ENCODE peak calls at places on chromosomes 6 and 20, in four cellular contexts. K is HCT116, Z is GM12878, B is K562. T is an unnamed sample.

GRCh38 chr20:22450540-22450939 is 133.8 kb downstream of the FOXA2 start:
- DNase-seq in Z (no peak), K (no peak), B (no peak), T (no peak)

GRCh38 chr6:11731423-11731822 is 47.2 kb downstream of the ADTRP start:
- DNase-seq in Z (no peak), B (no peak), K (no peak), T (no peak)

GRCh38 chr6:158799051-158799792 is 19.9 kb downstream of the EZR start:
- DNase-seq in K (no peak), B (no peak), Z (no peak), T (no peak)

GRCh38 chr20:47521059-47521808 is 19.5 kb downstream of the NCOA3 start:
- DNase-seq in K (no peak), B (no peak), Z (no peak), T (peak)

GRCh38 chr6:30556714-30556963 is 350 bp upstream of the GNL1 start:
- DNase-seq in B (no peak), Z (no peak), K (peak), T (peak)

GRCh38 chr20:10573273-10573950 is 100.4 kb downstream of the JAG1 start:
- DNase-seq in K (no peak), Z (no peak), B (no peak), T (no peak)

GRCh38 chr20:59831024-59831900 is 102.2 kb downstream of the SYCP2 start:
- DNase-seq in Z (peak), B (no peak), K (no peak), T (no peak)

GRCh38 chr6:159929819-159930218 is 39.0 kb downstream of the MAS1 start:
- DNase-seq in K (no peak), B (no peak), Z (peak), T (no peak)

GRCh38 chr20:59403261-59403961 is 103.0 kb downstream of the EDN3 start:
- DNase-seq in B (peak), K (no peak), Z (no peak), T (peak)

GRCh38 chr6:165922309-165922794 is 245.3 kb downstream of the TBXT start:
- DNase-seq in K (no peak), B (no peak), Z (no peak), T (no peak)

DNA sequence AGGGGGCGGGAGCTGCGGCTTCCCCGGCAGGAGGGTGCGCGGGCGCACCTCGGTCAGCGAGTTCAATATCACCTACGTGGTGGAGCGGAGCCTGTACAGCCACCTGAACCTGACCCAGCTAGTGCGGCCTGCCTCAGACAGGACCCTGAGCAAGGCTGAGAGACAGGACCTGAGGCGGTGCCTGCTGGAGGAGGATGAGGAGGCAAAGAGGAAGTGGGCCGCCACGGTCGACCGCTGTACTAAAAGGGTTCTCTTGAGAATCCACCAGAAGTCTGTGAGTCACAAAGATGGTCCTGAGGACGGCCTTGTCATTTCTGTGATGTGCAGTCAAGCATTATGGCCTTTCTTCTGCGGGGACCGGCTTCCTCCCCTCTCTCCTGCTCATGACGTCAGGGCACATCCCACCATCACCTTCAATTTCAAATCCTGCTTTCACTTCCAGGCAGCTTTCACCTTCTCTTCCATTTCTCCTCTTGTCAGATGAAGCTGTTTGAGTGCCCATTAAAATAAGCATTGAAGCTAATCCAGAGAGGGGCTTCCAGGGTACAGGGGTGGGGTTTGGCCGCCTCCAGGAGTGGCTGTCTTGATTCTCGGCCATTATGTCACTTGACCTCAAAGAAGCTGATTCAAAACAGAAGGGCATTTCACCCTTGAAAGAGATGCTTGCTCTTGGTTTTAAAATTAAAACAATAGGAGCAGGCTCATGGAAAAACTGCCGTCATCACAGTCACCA is 177.6 kb downstream of the SASH1 start:
- DNase-seq in Z (peak), B (no peak), K (no peak), T (no peak)
- TF ChIP-seq ZNF274 in Z (no peak), B (no peak), K (no peak), T (no peak)

DNA sequence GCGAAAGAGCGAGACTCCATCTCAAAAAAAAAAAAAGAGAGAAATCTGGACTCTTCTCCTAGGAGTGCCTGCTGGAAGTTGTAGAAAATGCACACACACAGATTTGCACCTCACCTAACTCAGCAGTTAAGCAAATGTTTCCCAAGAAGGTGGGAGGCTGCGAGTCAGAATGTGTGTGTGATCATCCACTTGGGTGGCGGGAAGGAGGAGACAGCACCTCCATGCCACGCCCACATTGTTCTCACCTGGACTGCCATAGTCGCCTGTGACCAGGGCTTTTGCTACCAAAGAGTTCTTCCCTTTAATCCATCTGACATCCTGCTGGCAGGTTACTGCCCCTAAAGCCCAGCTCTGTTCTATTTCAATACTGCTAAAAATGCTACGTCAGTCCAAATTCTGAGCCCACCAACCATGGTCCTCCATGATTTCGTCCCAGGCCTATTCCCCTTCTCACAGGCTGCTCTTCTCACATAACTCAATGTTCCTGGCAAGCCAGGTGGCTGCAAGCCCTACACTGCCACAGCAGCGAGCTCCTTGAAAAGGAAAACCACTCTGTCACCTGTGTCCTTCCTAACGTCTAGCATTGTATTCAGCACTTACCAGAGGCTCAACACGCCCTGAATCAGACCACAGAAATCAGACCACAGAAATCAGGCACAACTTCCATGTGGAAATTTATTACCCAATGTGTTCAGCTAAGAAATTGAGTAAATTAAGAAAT is 77.5 kb downstream of the PSMG4 start:
- DNase-seq in K (no peak), Z (no peak), B (no peak), T (no peak)
- TF ChIP-seq EGR1 in K (no peak), Z (no peak), B (no peak), T (no peak)

GRCh38 chr6:24033284-24033683 is 92.7 kb upstream of the NRSN1 start:
- DNase-seq in Z (no peak), B (no peak), K (no peak), T (no peak)
- TF ChIP-seq ZNF274 in Z (no peak), B (no peak), K (no peak), T (no peak)

GRCh38 chr6:126923807-126924206 is 194.7 kb upstream of the RSPO3 start:
- DNase-seq in B (no peak), Z (no peak), K (no peak), T (no peak)

GRCh38 chr6:126914172-126914571 is 204.3 kb upstream of the RSPO3 start:
- DNase-seq in K (no peak), B (no peak), Z (no peak), T (no peak)

GRCh38 chr6:126919947-126920346 is 198.5 kb upstream of the RSPO3 start:
- DNase-seq in Z (no peak), B (no peak), K (no peak), T (no peak)
- TF ChIP-seq EGR1 in Z (no peak), B (no peak), K (no peak), T (no peak)

DNA sequence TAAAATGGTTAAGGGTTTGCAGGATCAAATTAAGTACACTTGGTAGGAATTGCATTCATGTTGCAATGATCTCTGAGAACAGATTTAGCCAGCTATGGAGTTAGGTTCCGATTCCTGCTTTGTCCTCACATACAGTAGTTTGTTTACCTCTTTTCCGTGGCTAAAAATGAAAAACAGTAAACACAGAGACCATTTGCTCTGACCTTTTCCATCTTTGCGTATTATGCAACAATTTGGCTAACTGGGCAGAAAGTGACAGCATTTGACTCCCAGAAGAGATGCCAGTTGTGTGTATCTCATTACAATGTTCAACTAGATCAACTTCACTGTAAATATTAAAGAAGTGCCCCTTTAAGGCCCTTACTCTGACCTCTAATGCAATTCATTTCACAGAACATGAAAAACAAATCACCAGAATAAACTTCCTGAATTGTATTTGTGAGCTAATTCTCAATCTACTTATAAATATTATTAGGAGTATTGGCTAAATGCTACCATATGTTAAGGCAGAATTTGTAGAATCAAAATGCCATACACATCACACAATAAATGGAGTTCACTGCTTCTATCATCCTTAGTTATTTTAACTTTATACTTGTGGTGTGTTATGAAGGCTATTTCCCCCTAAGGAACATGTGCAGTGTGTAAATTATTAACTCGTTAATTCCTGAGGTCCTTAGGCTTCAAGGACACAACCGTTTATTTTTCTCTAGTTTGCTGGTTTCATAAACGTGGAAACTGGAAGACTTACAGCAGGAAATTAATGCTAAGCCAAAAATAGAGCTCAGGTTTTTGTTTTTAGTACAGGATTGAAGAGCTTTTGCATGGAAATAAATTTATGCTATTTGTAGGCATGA is 380.7 kb upstream of the CITED2 start:
- DNase-seq in B (no peak), K (no peak), Z (no peak), T (no peak)
- TF ChIP-seq ZNF274 in B (no peak), K (no peak), Z (no peak), T (no peak)

GRCh38 chr6:34274129-34274528 is 25.3 kb upstream of the SMIM29 start:
- DNase-seq in Z (no peak), B (peak), K (no peak), T (no peak)

GRCh38 chr6:34276191-34276590 is 27.4 kb upstream of the SMIM29 start:
- DNase-seq in B (no peak), K (no peak), Z (no peak), T (no peak)

GRCh38 chr6:34272022-34272926 is 23.5 kb upstream of the SMIM29 start:
- DNase-seq in B (peak), Z (no peak), K (no peak), T (no peak)

GRCh38 chr6:34275128-34275804 is 26.5 kb upstream of the SMIM29 start:
- DNase-seq in B (peak), Z (no peak), K (no peak), T (no peak)

GRCh38 chr6:34273242-34273805 is 24.5 kb upstream of the SMIM29 start:
- DNase-seq in B (peak), K (no peak), Z (no peak), T (no peak)
- TF ChIP-seq EGR1 in B (no peak), K (no peak), Z (no peak), T (no peak)

GRCh38 chr20:49100934-49101333 is 54.8 kb downstream of the CSE1L start:
- DNase-seq in B (no peak), Z (no peak), K (no peak), T (no peak)

GRCh38 chr20:49103647-49104364 is 57.7 kb downstream of the CSE1L start:
- DNase-seq in B (no peak), K (no peak), Z (no peak), T (no peak)

GRCh38 chr20:49103019-49103418 is 56.9 kb downstream of the CSE1L start:
- DNase-seq in B (no peak), Z (no peak), K (no peak), T (no peak)

GRCh38 chr20:49106332-49106731 is 60.2 kb downstream of the CSE1L start:
- DNase-seq in B (no peak), K (no peak), Z (no peak), T (no peak)

GRCh38 chr20:49104365-49104648 is 58.2 kb downstream of the CSE1L start:
- DNase-seq in K (no peak), B (no peak), Z (no peak), T (no peak)
- TF ChIP-seq ZNF274 in K (no peak), B (no peak), Z (no peak), T (no peak)

GRCh38 chr6:90024633-90025032 is 130.4 kb downstream of the GJA10 start:
- DNase-seq in K (no peak), B (no peak), Z (no peak), T (no peak)

GRCh38 chr6:90027004-90027403 is 132.7 kb downstream of the GJA10 start:
- DNase-seq in B (no peak), K (no peak), Z (no peak), T (no peak)

GRCh38 chr6:90026216-90026615 is 131.9 kb downstream of the GJA10 start:
- DNase-seq in B (no peak), K (no peak), Z (no peak), T (no peak)

GRCh38 chr6:90028080-90028778 is 134.0 kb downstream of the GJA10 start:
- DNase-seq in Z (no peak), K (no peak), B (no peak), T (no peak)

GRCh38 chr6:90025418-90026089 is 131.3 kb downstream of the GJA10 start:
- DNase-seq in Z (no peak), B (no peak), K (peak), T (no peak)
- TF ChIP-seq EGR1 in Z (no peak), B (no peak), K (no peak), T (no peak)